ENCODE peak calls at places on chromosomes 6 and 20, in seven cellular contexts. R is RWPE1; H is A549; P is tibial artery; S is CD8-positive, alpha-beta memory T cell; F is mesendoderm; M is WERI-Rb-1. J is an unnamed sample.

GRCh38 chr20:3045042-3045815 is 623 bp upstream of the MRPS26 start:
- DNase-seq in F (no peak), R (peak; percentile 68), M (peak; percentile 89), H (peak; percentile 89), P (peak; percentile 91), S (no peak), J (peak; percentile 89)

GRCh38 chr6:14550410-14550809 is 432.8 kb downstream of the CD83 start:
- DNase-seq in M (no peak), S (no peak), H (no peak), P (no peak), F (no peak), R (no peak), J (no peak)

GRCh38 chr20:18973499-18974173 is 160.1 kb downstream of the SCP2D1 start:
- DNase-seq in S (no peak), M (no peak), F (no peak), H (no peak), P (peak; percentile 91), R (peak; percentile 35), J (peak; percentile 74)

GRCh38 chr6:38045701-38046305 is 226.3 kb downstream of the ZFAND3 start:
- DNase-seq in M (no peak), R (no peak), P (no peak), S (no peak), H (no peak), F (no peak), J (no peak)

GRCh38 chr20:20224806-20225205 is 143.1 kb upstream of the INSM1 start:
- DNase-seq in S (no peak), M (no peak), R (no peak), P (no peak), F (no peak), H (no peak), J (no peak)

GRCh38 chr6:26550250-26550993 is 12.3 kb downstream of the HMGN4 start:
- DNase-seq in H (no peak), S (peak; percentile 28), P (peak; percentile 77), F (peak; percentile 98), M (no peak), R (peak; percentile 46), J (no peak)

GRCh38 chr6:144413418-144413817 is 128.3 kb downstream of the UTRN start:
- DNase-seq in P (no peak), R (no peak), M (no peak), H (no peak), S (peak; percentile 2), F (no peak), J (no peak)

GRCh38 chr6:163132050-163132750 is 282.3 kb upstream of the QKI start:
- DNase-seq in F (no peak), P (no peak), R (no peak), H (no peak), S (no peak), M (no peak), J (no peak)

GRCh38 chr6:156686429-156686939 is 90.7 kb upstream of the ARID1B start:
- DNase-seq in F (peak; percentile 89), P (no peak), M (peak; percentile 63), S (no peak), R (peak; percentile 67), H (peak; percentile 50), J (no peak)

GRCh38 chr6:163354779-163355431 is 59.6 kb upstream of the QKI start:
- DNase-seq in H (no peak), R (no peak), P (no peak), F (no peak), M (no peak), S (no peak), J (no peak)

GRCh38 chr6:15907914-15908518 is 220.9 kb upstream of the MYLIP start:
- DNase-seq in P (no peak), F (peak; percentile 37), H (no peak), R (peak; percentile 56), M (no peak), S (no peak), J (no peak)

GRCh38 chr6:143097224-143097795 is 36.6 kb downstream of the AIG1 start:
- DNase-seq in P (no peak), R (no peak), S (no peak), F (no peak), M (no peak), H (no peak), J (no peak)

GRCh38 chr20:60255426-60255825 is 297.2 kb downstream of the CDH26 start:
- DNase-seq in S (no peak), F (no peak), M (no peak), H (no peak), P (no peak), R (no peak), J (no peak)

GRCh38 chr6:168101201-168102092 is 22.4 kb upstream of the FRMD1 start:
- DNase-seq in P (no peak), R (no peak), M (no peak), H (no peak), S (no peak), F (no peak), J (no peak)

GRCh38 chr20:49167811-49168507 is 20.2 kb downstream of the STAU1 start:
- DNase-seq in P (no peak), S (no peak), H (no peak), R (no peak), M (no peak), F (no peak), J (no peak)

GRCh38 chr20:15561707-15562106 is 1011.5 kb downstream of the KIF16B start:
- DNase-seq in F (no peak), S (no peak), P (no peak), R (no peak), M (no peak), H (no peak), J (no peak)

GRCh38 chr6:39892490-39893129 is 41.7 kb downstream of the MOCS1 start:
- DNase-seq in S (no peak), H (peak; percentile 26), R (peak; percentile 13), F (peak; percentile 72), P (peak; percentile 88), M (peak; percentile 83), J (peak; percentile 69)

GRCh38 chr6:157909282-157909664 is 72.4 kb upstream of the SYNJ2 start:
- DNase-seq in R (no peak), F (no peak), H (no peak), S (no peak), M (no peak), P (no peak), J (no peak)

GRCh38 chr6:35206346-35206745 is 7.4 kb upstream of the SCUBE3 start:
- DNase-seq in M (no peak), P (no peak), S (no peak), H (no peak), F (no peak), R (no peak), J (no peak)

GRCh38 chr6:53179961-53180651 is 31.5 kb upstream of the GCM1 start:
- DNase-seq in P (peak; percentile 65), H (no peak), R (peak; percentile 8), M (no peak), F (no peak), S (peak; percentile 3), J (no peak)

GRCh38 chr20:40144581-40144980 is 544.5 kb downstream of the MAFB start:
- DNase-seq in P (no peak), R (no peak), M (no peak), S (no peak), H (no peak), F (no peak), J (no peak)

GRCh38 chr6:108758884-108759283 is 89.3 kb upstream of the ARMC2 start:
- DNase-seq in F (no peak), M (no peak), P (no peak), S (no peak), H (no peak), R (no peak), J (no peak)

GRCh38 chr20:61140576-61140975 is 111.5 kb upstream of the CDH4 start:
- DNase-seq in R (no peak), S (no peak), H (no peak), M (no peak), F (no peak), P (no peak), J (no peak)

GRCh38 chr6:155265843-155266535 is 2.2 kb downstream of the CLDN20 start:
- DNase-seq in P (no peak), M (no peak), S (no peak), F (peak; percentile 49), H (no peak), R (no peak), J (no peak)

GRCh38 chr6:1703923-1704322 is 94.2 kb downstream of the FOXC1 start:
- DNase-seq in R (no peak), S (no peak), M (no peak), F (no peak), P (no peak), H (no peak), J (no peak)

GRCh38 chr6:34223381-34223963 is 13.2 kb upstream of the HMGA1 start:
- DNase-seq in H (no peak), S (no peak), R (no peak), M (no peak), F (no peak), P (peak; percentile 71), J (no peak)

GRCh38 chr6:8651998-8652397 is 216.7 kb upstream of the SLC35B3 start:
- DNase-seq in F (peak; percentile 9), P (no peak), R (no peak), M (no peak), S (no peak), H (no peak), J (no peak)
- H3K27ac ChIP-seq in F (no peak overlapping the region), P (no peak overlapping the region), R (no peak overlapping the region), M (no peak overlapping the region), S (no peak overlapping the region), H (no peak overlapping the region), J (no peak overlapping the region)

GRCh38 chr6:4305056-4305455 is 169.7 kb upstream of the ECI2 start:
- DNase-seq in M (no peak), R (no peak), S (no peak), H (no peak), F (no peak), P (no peak), J (no peak)
- H3K27ac ChIP-seq in M (no peak overlapping the region), R (no peak overlapping the region), S (no peak overlapping the region), H (no peak overlapping the region), F (no peak overlapping the region), P (no peak overlapping the region), J (no peak overlapping the region)

DNA sequence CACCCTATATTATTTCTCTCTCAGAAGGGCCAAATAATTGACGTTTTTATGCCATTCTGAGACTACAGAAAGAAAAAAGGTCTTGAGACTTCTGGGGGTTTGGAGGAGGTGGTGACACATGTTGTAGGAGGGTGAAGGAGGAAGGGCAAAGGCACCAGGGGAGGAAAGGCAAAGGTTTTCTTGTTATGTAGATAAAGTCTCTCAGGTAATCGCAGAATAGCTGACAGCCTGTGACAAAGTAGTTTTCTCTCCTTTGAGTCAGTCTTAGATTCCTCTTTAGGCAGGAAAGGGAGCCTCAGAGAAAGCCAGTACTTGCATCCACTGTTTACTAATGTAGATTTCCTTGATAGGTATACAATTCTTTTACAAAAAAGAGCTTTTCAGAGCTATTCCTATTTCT is 23.6 kb downstream of the OR2B2 start:
- DNase-seq in R (no peak), S (no peak), F (peak; percentile 67), P (no peak), H (no peak), M (no peak), J (no peak)
- H3K27ac ChIP-seq in R (no peak overlapping the region), S (no peak overlapping the region), F (peak overlapping the region; percentile 5), P (no peak overlapping the region), H (peak overlapping the region; percentile 96), M (no peak overlapping the region), J (no peak overlapping the region)

DNA sequence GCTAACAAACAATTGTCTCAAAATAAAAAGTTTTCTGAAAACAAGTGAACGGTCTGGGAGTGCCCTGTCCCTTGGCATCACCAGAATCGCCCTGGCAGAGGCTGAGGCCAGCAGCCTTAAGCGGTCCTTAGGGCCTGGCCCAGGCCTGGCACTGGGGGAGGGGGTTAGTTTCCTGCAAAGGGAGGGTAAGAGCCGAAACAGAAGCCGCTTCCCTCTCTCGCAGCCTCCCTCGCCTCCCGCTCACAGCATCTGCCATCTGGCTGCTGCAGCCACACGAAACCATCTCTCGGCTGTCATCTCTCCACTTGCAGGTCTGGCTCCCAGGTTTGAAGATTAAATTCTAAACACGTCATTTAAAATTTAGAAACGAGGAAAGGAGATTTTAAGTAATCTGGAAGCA is 31.5 kb downstream of the PMEPA1 start:
- DNase-seq in H (no peak), S (no peak), F (no peak), P (no peak), M (peak; percentile 81), R (no peak), J (no peak)
- H3K27ac ChIP-seq in H (no peak overlapping the region), S (no peak overlapping the region), F (no peak overlapping the region), P (peak overlapping the region; percentile 0), M (peak overlapping the region; percentile 33), R (peak overlapping the region; percentile 21), J (no peak overlapping the region)

J was measured in right atrium auricular region.